ENCODE peak calls at places on chromosome 2, in nine cellular contexts. U is fibroblast of pulmonary artery, M is cardiac muscle cell, A is H1, C is mammary epithelial cell, H is foreskin fibroblast, G is fibroblast of lung, T is right atrium auricular region, F is fibroblast of mammary gland. L is an unnamed sample.

GRCh38 chr2:167853717-167854116 is 393.7 kb downstream of the STK39 start:
- DNase-seq in U (no peak), M (no peak), A (no peak), C (no peak), H (no peak), G (no peak), T (no peak), F (no peak), L (no peak)

GRCh38 chr2:160324161-160324768 is 124.2 kb upstream of the ITGB6 start:
- DNase-seq in U (peak), M (peak), A (no peak), C (peak), H (peak), G (peak), T (no peak), F (peak), L (peak)

GRCh38 chr2:112588611-112589045 is 4.2 kb downstream of the CHCHD5 start:
- DNase-seq in U (no peak), M (peak), A (no peak), C (no peak), H (no peak), G (no peak), T (no peak), F (no peak), L (peak)

GRCh38 chr2:24238158-24238557 is 63.3 kb downstream of the FAM228A start:
- DNase-seq in U (no peak), M (no peak), A (no peak), C (no peak), H (no peak), G (no peak), T (no peak), F (no peak), L (no peak)

GRCh38 chr2:86003967-86004366 is 101.7 kb downstream of the POLR1A start:
- DNase-seq in U (no peak), M (no peak), A (no peak), C (no peak), H (no peak), G (no peak), T (no peak), F (no peak), L (no peak)

GRCh38 chr2:67633212-67633856 is 236.2 kb downstream of the ETAA1 start:
- DNase-seq in U (no peak), M (peak), A (no peak), C (no peak), H (no peak), G (no peak), T (no peak), F (no peak), L (no peak)

GRCh38 chr2:12504443-12504842 is 212.3 kb upstream of the TRIB2 start:
- DNase-seq in U (peak), M (no peak), A (no peak), C (peak), H (peak), G (no peak), T (no peak), F (peak), L (peak)

GRCh38 chr2:120240901-120241429 is 11.7 kb upstream of the RALB start:
- DNase-seq in U (no peak), M (no peak), A (no peak), C (no peak), H (no peak), G (no peak), T (no peak), F (no peak), L (no peak)

GRCh38 chr2:170965446-170966225 is 36.6 kb downstream of the GORASP2 start:
- DNase-seq in U (no peak), M (no peak), A (no peak), C (peak), H (no peak), G (peak), T (no peak), F (peak), L (peak)

GRCh38 chr2:28349546-28350165 is 43.0 kb upstream of the FOSL2 start:
- DNase-seq in U (no peak), M (no peak), A (no peak), C (no peak), H (no peak), G (no peak), T (no peak), F (no peak), L (no peak)

GRCh38 chr2:195620499-195620898 is 36.5 kb upstream of the SLC39A10 start:
- DNase-seq in U (no peak), M (no peak), A (no peak), C (no peak), H (no peak), G (no peak), T (no peak), F (no peak), L (peak)

GRCh38 chr2:234257859-234258561 is 207.5 kb downstream of the SPP2 start:
- DNase-seq in U (peak), M (peak), A (peak), C (peak), H (peak), G (peak), T (no peak), F (peak), L (peak)

GRCh38 chr2:9197916-9198315 is 8.7 kb upstream of the ASAP2 start:
- DNase-seq in U (no peak), M (no peak), A (no peak), C (no peak), H (no peak), G (no peak), T (no peak), F (no peak), L (no peak)

GRCh38 chr2:138373993-138374408 is 127.6 kb upstream of the SPOPL start:
- DNase-seq in U (peak), M (peak), A (no peak), C (peak), H (peak), G (peak), T (no peak), F (peak), L (peak)

GRCh38 chr2:65999790-66000189 is 435.1 kb upstream of the MEIS1 start:
- DNase-seq in U (no peak), M (no peak), A (no peak), C (no peak), H (no peak), G (no peak), T (no peak), F (no peak), L (no peak)

GRCh38 chr2:232521524-232521923 is 1.3 kb downstream of the PRSS56 start:
- DNase-seq in U (no peak), M (no peak), A (no peak), C (no peak), H (no peak), G (no peak), T (no peak), F (no peak), L (no peak)
- H3K4me3 ChIP-seq in U (no peak), M (no peak), A (no peak), C (no peak), H (no peak), G (no peak), T (no peak), F (no peak), L (no peak)

DNA sequence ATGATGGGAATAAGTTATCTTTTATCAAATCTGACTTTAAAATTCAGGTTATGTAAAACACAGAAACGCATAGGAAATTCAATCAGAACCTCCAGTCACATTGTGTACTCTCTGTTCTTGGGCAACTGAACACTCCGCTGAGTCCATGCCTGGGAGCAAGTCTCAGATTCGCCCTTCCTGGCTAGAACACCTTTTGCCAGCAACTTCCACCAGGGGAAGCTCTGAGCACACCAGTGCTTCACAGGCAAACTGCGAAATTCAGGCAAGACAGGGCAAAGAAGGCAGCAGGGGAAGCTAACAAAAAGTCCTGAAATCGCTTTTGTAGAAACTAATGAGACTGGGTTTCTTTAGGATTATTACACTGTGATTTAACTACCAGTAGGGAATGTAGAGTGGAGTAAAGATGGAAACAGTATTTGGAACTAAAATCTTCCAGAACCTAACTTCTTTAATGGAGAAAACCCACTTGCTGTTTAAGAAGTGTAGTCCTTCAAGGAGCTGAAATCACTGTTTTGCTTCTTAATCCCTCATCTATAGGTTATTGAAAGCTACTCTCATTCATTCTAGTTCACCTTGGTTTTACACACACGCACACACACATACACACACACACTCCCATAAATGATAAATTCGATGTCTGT is 214.3 kb downstream of the TMEM182 start:
- DNase-seq in U (peak), M (no peak), A (peak), C (peak), H (no peak), G (peak), T (no peak), F (peak), L (peak)
- TF ChIP-seq CTCF in U (peak), M (peak), A (peak), C (peak), H (no peak), G (no peak), T (peak), F (peak), L (peak)

DNA sequence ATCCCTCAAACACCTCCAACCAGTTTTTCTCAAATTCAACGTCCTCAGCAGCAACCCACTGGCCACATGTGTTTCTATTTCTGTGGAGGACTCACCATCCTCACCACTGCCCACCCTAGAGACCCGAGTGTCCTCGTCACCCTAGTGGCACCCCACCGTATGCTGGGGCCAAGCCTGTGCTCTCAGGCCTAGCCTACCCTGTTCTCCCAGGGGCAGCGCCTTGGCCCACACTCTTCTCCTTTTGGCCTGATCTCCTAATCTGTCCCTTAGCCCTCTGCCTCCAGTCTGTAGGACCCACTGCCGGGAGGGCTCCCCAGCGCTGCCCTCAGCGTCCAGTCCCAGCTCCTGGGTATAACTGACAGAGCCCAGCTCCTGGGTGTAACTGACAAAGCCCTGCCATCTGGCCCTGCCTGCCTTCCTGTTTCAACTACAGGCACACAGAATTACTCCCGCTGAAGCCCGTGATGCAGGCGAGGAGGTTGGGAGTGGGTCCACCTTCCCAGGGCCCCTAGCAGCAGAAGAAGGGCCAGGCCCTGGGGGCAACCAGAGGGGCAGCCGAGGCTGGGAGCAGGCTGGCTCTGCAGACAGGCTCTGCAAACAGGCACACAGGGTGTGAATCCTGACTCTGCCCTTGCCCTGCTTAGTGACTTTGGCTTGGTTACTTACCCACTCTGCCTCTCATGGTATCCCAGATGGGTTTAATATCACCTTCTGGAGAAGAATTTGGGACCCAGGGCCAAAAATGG is 25.6 kb upstream of the PTMA start:
- DNase-seq in U (no peak), M (no peak), A (no peak), C (no peak), H (no peak), G (no peak), T (no peak), F (no peak), L (no peak)
- H3K4me3 ChIP-seq in U (no peak), M (no peak), A (no peak), C (no peak), H (no peak), G (no peak), T (no peak), F (no peak), L (no peak)

GRCh38 chr2:227153307-227153706 is 10.7 kb downstream of the COL4A4 start:
- DNase-seq in U (no peak), M (no peak), A (no peak), C (no peak), H (no peak), G (no peak), T (no peak), F (no peak), L (peak)

GRCh38 chr2:227152093-227152766 is 11.8 kb downstream of the COL4A4 start:
- DNase-seq in U (no peak), M (no peak), A (no peak), C (no peak), H (no peak), G (no peak), T (no peak), F (peak), L (no peak)

GRCh38 chr2:227154976-227155375 is 9.0 kb downstream of the COL4A4 start:
- DNase-seq in U (peak), M (peak), A (no peak), C (no peak), H (peak), G (no peak), T (no peak), F (peak), L (peak)

GRCh38 chr2:227153766-227154486 is 10.1 kb downstream of the COL4A4 start:
- DNase-seq in U (no peak), M (no peak), A (no peak), C (no peak), H (peak), G (peak), T (peak), F (peak), L (peak)

GRCh38 chr2:227155395-227155794 is 8.6 kb downstream of the COL4A4 start:
- DNase-seq in U (no peak), M (no peak), A (no peak), C (no peak), H (peak), G (no peak), T (no peak), F (no peak), L (no peak)
- TF ChIP-seq CTCF in U (no peak), M (no peak), A (peak), C (no peak), H (no peak), G (no peak), T (no peak), F (peak), L (no peak)

GRCh38 chr2:15177103-15177502 is 384.0 kb downstream of the NBAS start:
- DNase-seq in U (peak), M (peak), A (no peak), C (peak), H (peak), G (peak), T (no peak), F (peak), L (peak)

GRCh38 chr2:15178946-15179345 is 382.2 kb downstream of the NBAS start:
- DNase-seq in U (no peak), M (no peak), A (no peak), C (no peak), H (no peak), G (no peak), T (no peak), F (no peak), L (no peak)

GRCh38 chr2:15174567-15174966 is 386.6 kb downstream of the NBAS start:
- DNase-seq in U (no peak), M (no peak), A (no peak), C (no peak), H (no peak), G (no peak), T (no peak), F (no peak), L (no peak)

GRCh38 chr2:15173506-15173905 is 387.6 kb downstream of the NBAS start:
- DNase-seq in U (no peak), M (no peak), A (no peak), C (no peak), H (no peak), G (no peak), T (no peak), F (no peak), L (no peak)

GRCh38 chr2:15176604-15177003 is 384.5 kb downstream of the NBAS start:
- DNase-seq in U (no peak), M (no peak), A (no peak), C (no peak), H (no peak), G (no peak), T (no peak), F (no peak), L (no peak)
- H3K4me3 ChIP-seq in U (no peak), M (no peak), A (no peak), C (no peak), H (no peak), G (no peak), T (no peak), F (no peak), L (no peak)

GRCh38 chr2:205948883-205949282 is 137.1 kb downstream of the INO80D start:
- DNase-seq in U (no peak), M (no peak), A (no peak), C (no peak), H (no peak), G (no peak), T (no peak), F (no peak), L (no peak)

GRCh38 chr2:205946226-205946625 is 139.7 kb downstream of the INO80D start:
- DNase-seq in U (no peak), M (no peak), A (no peak), C (no peak), H (no peak), G (no peak), T (no peak), F (no peak), L (no peak)

GRCh38 chr2:205948496-205948837 is 137.5 kb downstream of the INO80D start:
- DNase-seq in U (no peak), M (no peak), A (no peak), C (no peak), H (no peak), G (no peak), T (no peak), F (no peak), L (no peak)

DNA sequence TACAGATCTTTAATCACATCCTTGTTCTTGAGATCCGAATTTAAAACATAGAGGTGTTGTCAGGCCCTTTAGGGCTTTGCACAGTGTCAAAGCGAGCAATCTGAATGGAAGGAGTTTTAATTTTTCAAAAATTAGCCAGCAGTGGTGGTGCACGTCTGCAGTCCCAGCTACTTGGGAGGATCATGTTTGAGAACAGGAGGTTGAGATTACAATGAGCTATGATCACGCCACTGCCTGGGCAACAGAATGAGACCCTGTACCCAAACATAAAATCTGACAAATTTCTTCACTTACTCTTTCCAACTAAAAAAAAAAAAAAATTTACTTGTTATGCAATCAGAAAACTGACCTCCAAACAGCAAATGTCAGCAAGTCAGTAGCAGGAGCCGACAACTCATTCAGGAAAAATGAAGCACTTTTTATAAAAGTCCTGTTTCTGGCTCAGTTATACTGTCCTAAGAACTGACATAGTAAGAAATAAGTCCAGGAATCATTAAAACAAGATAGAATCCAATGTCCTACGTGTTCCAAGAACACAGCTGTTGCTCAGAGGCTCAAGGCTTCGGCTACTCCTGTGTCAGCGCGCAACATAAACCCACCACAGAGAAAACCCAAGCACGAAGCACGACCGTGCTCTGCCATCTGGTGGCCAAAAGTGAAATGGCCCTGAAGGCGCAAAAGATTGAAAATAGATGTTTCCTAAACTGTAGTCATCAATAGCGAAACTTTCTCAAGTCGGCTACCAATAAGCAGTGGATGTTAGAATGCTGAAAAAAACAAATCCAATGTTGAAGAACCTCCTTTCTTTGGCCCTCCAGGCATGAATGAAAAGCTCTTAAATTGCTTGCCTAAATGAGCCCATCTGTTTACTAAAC is 138.1 kb downstream of the INO80D start:
- DNase-seq in U (peak), M (peak), A (peak), C (peak), H (peak), G (peak), T (peak), F (peak), L (peak)
- TF ChIP-seq CTCF in U (peak), M (peak), A (peak), C (peak), H (peak), G (peak), T (peak), F (peak), L (peak)

GRCh38 chr2:128381001-128381938 is 62.6 kb upstream of the HS6ST1 start:
- DNase-seq in U (peak), M (peak), A (no peak), C (no peak), H (no peak), G (no peak), T (no peak), F (peak), L (peak)
- H3K4me3 ChIP-seq in U (no peak), M (no peak), A (no peak), C (no peak), H (no peak), G (no peak), T (no peak), F (no peak), L (no peak)

L was measured in choroid plexus epithelial cell.